ENCODE peak calls at places on chromosomes 3 and 15, in six cellular contexts. V is ovary; A is K562; P is CD8-positive, alpha-beta memory T cell; U is Peyer's patch; I is AG04450. X is an unnamed sample.

GRCh38 chr3:12440927-12441326 is 43.4 kb upstream of the TSEN2 start:
- DNase-seq in V (peak), A (no peak), P (no peak), U (no peak), I (peak), X (no peak)

GRCh38 chr3:3356836-3357235 is 177.3 kb upstream of the CRBN start:
- DNase-seq in V (no peak), A (no peak), P (no peak), U (no peak), I (no peak), X (no peak)

GRCh38 chr3:44885618-44886017 is 11.2 kb downstream of the TGM4 start:
- DNase-seq in V (no peak), A (peak), P (no peak), U (no peak), I (peak), X (no peak)

GRCh38 chr3:123749716-123750115 is 134.4 kb downstream of the MYLK start:
- DNase-seq in V (no peak), A (no peak), P (no peak), U (no peak), I (peak), X (no peak)

GRCh38 chr15:54226455-54226854 is 248.2 kb downstream of the UNC13C start:
- DNase-seq in V (no peak), A (no peak), P (no peak), U (no peak), I (no peak), X (no peak)

GRCh38 chr3:169836058-169836941 is 23.6 kb upstream of the LRRC34 start:
- DNase-seq in V (no peak), A (no peak), P (no peak), U (no peak), I (no peak), X (no peak)

GRCh38 chr3:63791974-63792373 is 27.1 kb upstream of the C3orf49 start:
- DNase-seq in V (no peak), A (no peak), P (no peak), U (no peak), I (no peak), X (no peak)

GRCh38 chr3:190210608-190211007 is 89.9 kb upstream of the P3H2 start:
- DNase-seq in V (no peak), A (no peak), P (no peak), U (no peak), I (no peak), X (no peak)

GRCh38 chr3:12545473-12545791 is at the start of gene MKRN2OS:
- DNase-seq in V (no peak), A (no peak), P (no peak), U (peak), I (no peak), X (no peak)

GRCh38 chr3:27127195-27127594 is 242.0 kb downstream of the NEK10 start:
- DNase-seq in V (no peak), A (no peak), P (no peak), U (no peak), I (no peak), X (no peak)

GRCh38 chr3:186477033-186477432 is 67.1 kb downstream of the CRYGS start:
- DNase-seq in V (no peak), A (no peak), P (no peak), U (no peak), I (no peak), X (no peak)
- H3K4me3 ChIP-seq in V (no peak), A (no peak), P (no peak), U (no peak), I (no peak), X (no peak)

GRCh38 chr15:92898988-92899909 is 875 bp upstream of the CHD2 start:
- DNase-seq in V (no peak), A (peak), P (no peak), U (no peak), I (no peak), X (no peak)
- H3K4me3 ChIP-seq in V (peak), A (peak), P (no peak), U (no peak), I (no peak), X (no peak)

GRCh38 chr3:13548696-13549512 is at the start of gene FBLN2:
- DNase-seq in V (no peak), A (peak), P (peak), U (no peak), I (no peak), X (no peak)
- H3K4me3 ChIP-seq in V (peak), A (no peak), P (no peak), U (peak), I (peak), X (peak)

GRCh38 chr15:85298941-85299340 is 81.5 kb upstream of the AKAP13 start:
- DNase-seq in V (no peak), A (no peak), P (no peak), U (no peak), I (no peak), X (no peak)

GRCh38 chr15:85298366-85298765 is 82.0 kb upstream of the AKAP13 start:
- DNase-seq in V (no peak), A (no peak), P (no peak), U (no peak), I (no peak), X (no peak)

GRCh38 chr15:85297537-85297936 is 82.9 kb upstream of the AKAP13 start:
- DNase-seq in V (no peak), A (no peak), P (no peak), U (no peak), I (no peak), X (no peak)

GRCh38 chr15:85302271-85302670 is 78.1 kb upstream of the AKAP13 start:
- DNase-seq in V (no peak), A (no peak), P (no peak), U (no peak), I (no peak), X (no peak)

GRCh38 chr15:85296615-85297402 is 83.6 kb upstream of the AKAP13 start:
- DNase-seq in V (peak), A (peak), P (peak), U (peak), I (peak), X (peak)
- H3K4me3 ChIP-seq in V (peak), A (no peak), P (peak), U (no peak), I (peak), X (no peak)

GRCh38 chr15:92907229-92907628 is 7.1 kb downstream of the CHD2 start:
- DNase-seq in V (no peak), A (peak), P (no peak), U (no peak), I (no peak), X (no peak)
- H3K4me3 ChIP-seq in V (no peak), A (peak), P (peak), U (no peak), I (peak), X (no peak)

DNA sequence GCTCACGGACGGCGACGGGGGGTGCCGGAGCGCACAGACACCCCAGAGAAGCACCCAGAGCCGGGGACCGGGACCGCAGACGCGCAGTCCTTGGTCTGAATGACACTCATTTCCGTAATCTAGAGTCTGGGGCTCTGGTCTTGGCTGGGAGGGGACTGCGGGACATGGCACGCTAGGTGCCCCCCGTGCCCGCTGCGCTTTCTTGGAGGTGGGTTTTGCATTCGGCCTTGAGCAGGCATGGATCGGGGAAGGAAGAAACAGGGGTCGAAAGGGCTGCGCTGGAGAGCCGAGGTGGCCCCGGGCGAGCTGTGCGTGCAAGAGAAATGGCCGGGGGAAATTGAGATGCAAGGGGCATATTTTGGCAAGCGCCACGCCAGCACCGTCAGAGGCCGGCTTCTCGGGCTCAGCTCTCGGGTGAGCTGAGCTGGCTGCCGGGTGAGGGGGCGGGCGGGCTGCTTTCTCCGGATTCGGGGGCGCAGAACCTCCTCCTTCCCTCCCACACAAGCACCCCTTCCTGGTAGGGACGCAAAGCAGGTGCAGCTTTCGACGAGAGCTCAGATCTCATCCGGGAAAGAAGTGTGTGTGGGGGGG is 867 bp upstream of the NTRK3 start:
- DNase-seq in V (no peak), A (no peak), P (no peak), U (no peak), I (no peak), X (no peak)
- H3K4me3 ChIP-seq in V (peak), A (no peak), P (no peak), U (no peak), I (no peak), X (peak)